ENCODE peak calls at places on chromosome 12, in seven cellular contexts. W is vagina; Z is CD4-positive, alpha-beta memory T cell; Q is ovary; S is uterus; T is ascending aorta; L is AG04450. N is an unnamed sample. For H3K27me3, the result is how much of the 10 kb centered on the place peaks cover.

GRCh38 chr12:113061061-113061694 is 4.6 kb downstream of the DTX1 start:
- DNase-seq in W (no peak), Z (no peak), L (no peak), Q (no peak), S (no peak), T (no peak), N (no peak)

GRCh38 chr12:71233083-71233482 is 75.3 kb upstream of the TSPAN8 start:
- DNase-seq in L (no peak), Z (no peak), Q (no peak), T (no peak), S (no peak), W (no peak), N (no peak)

GRCh38 chr12:1533205-1533601 is 61.2 kb downstream of the FBXL14 start:
- DNase-seq in W (no peak), L (no peak), Z (peak), T (no peak), S (no peak), Q (no peak), N (no peak)

GRCh38 chr12:64675795-64676194 is 65.5 kb downstream of the RASSF3 start:
- DNase-seq in Q (no peak), L (no peak), Z (no peak), S (no peak), W (no peak), T (peak), N (peak)

GRCh38 chr12:9787340-9787737 is 26.6 kb upstream of the CD69 start:
- DNase-seq in Q (no peak), Z (no peak), W (no peak), L (no peak), S (no peak), T (no peak), N (peak)

GRCh38 chr12:19234171-19234704 is 104.7 kb downstream of the PLEKHA5 start:
- DNase-seq in W (no peak), T (no peak), Q (no peak), Z (no peak), L (no peak), S (no peak), N (no peak)

GRCh38 chr12:25699454-25699853 is 146.4 kb upstream of the LMNTD1 start:
- DNase-seq in Z (no peak), S (no peak), Q (no peak), T (no peak), L (no peak), W (no peak), N (no peak)

GRCh38 chr12:102847131-102847530 is 69.9 kb downstream of the PAH start:
- DNase-seq in T (no peak), Q (no peak), L (no peak), S (no peak), Z (no peak), W (no peak), N (no peak)

GRCh38 chr12:32249701-32250270 is 143.1 kb downstream of the BICD1 start:
- DNase-seq in Z (no peak), S (no peak), Q (no peak), L (no peak), T (no peak), W (no peak), N (no peak)

GRCh38 chr12:23098110-23099049 is 473.4 kb downstream of the ETNK1 start:
- DNase-seq in L (no peak), Z (no peak), S (no peak), Q (no peak), W (no peak), T (no peak), N (no peak)

GRCh38 chr12:32877670-32878459 is 18.7 kb downstream of the PKP2 start:
- DNase-seq in Q (no peak), L (no peak), Z (no peak), S (no peak), T (no peak), W (no peak), N (no peak)

GRCh38 chr12:66241061-66242043 is 52.3 kb downstream of the IRAK3 start:
- DNase-seq in T (no peak), W (no peak), S (no peak), L (peak), Q (no peak), Z (no peak), N (no peak)

GRCh38 chr12:11877102-11877826 is 193.5 kb upstream of the BCL2L14 start:
- DNase-seq in S (no peak), Z (no peak), Q (no peak), T (no peak), W (no peak), L (no peak), N (no peak)

GRCh38 chr12:2924019-2924418 is 33.3 kb downstream of the TULP3 start:
- DNase-seq in S (no peak), W (no peak), Q (no peak), Z (no peak), L (no peak), T (no peak), N (no peak)

DNA sequence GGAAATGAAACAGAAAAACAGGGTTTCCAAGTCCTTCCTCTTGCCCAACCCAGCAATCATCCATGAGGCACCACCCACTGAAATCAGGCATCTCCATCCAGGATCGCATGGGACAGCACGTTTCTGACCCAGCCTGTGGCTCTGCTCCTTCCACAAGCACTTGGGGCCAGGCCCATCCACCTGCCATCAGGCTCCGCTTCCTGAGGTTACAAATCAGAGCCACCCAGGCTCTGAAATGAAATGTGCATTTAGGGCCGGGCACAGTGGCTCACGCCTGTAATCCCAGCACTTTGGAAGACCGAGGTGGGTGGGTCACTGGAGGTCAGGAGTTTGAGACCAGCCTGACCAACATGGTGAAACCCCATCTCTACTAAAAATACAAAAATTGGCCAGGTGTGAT is 717 bp upstream of the KRT78 start:
- DNase-seq in Q (no peak), W (no peak), T (no peak), Z (no peak), S (no peak), L (no peak), N (no peak)
- H3K4me3 ChIP-seq in Q (no peak), W (no peak), T (no peak), Z (no peak), S (no peak), L (no peak), N (no peak)

GRCh38 chr12:107684029-107684790 is 1.4 kb upstream of the PWP1 start:
- DNase-seq in L (no peak), W (no peak), Z (no peak), S (no peak), T (no peak), Q (no peak), N (peak)
- H3K27ac ChIP-seq in L (no peak), W (no peak), Z (no peak), S (no peak), T (no peak), Q (no peak), N (no peak)

DNA sequence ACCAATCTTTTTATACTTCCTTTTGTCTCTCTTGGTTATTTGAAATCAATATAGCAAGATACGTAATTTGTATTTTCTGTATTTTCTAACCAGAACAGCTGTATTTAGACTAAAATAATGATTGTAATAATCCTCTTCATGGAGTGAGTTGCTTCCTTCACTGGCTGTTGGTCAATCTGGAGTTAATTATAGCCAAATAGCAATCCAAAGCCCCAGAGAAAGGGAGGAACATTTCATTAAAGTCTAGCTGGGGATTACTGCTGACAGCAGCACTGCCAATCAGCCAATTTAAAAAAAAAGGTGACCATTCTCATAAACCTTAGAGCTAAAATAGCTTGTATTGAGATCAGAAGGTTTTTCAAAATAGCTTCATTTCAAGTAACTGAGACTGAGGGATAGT is 118.0 kb downstream of the TRHDE start:
- DNase-seq in L (no peak), Q (no peak), Z (no peak), W (no peak), T (no peak), S (no peak), N (no peak)
- H3K27me3 ChIP-seq in L (under half), Q (under half), Z (under half), W (under half), T (under half), S (under half), N (under half)

GRCh38 chr12:106113042-106113441 is 25.7 kb downstream of the NUAK1 start:
- DNase-seq in W (no peak), S (no peak), T (no peak), Q (no peak), Z (no peak), L (no peak), N (peak)
- H3K4me3 ChIP-seq in W (no peak), S (no peak), T (no peak), Q (no peak), Z (no peak), L (no peak), N (no peak)

DNA sequence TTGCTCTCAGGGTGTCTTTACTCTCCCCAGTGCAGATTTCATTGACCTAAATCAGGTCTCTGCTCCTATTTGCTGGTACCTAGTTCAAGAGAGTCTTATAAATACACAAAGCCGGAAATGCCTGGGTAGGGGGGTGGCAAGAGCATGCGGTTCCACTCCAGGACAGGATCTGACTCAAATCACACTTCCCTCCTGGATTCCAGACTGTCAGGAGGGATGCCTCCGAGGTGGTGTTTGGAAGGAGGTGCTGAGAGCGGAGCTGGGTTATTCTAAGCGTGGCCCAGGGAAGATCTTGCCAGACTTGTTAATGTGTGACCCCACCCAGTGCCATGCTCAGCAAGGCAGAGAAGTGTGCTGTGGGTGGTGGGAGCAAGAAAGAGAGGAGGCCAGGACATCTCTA is 49.8 kb downstream of the B4GALNT3 start:
- DNase-seq in S (no peak), Z (no peak), W (no peak), T (no peak), L (no peak), Q (no peak), N (no peak)
- H3K27ac ChIP-seq in S (no peak), Z (no peak), W (no peak), T (no peak), L (no peak), Q (no peak), N (no peak)

DNA sequence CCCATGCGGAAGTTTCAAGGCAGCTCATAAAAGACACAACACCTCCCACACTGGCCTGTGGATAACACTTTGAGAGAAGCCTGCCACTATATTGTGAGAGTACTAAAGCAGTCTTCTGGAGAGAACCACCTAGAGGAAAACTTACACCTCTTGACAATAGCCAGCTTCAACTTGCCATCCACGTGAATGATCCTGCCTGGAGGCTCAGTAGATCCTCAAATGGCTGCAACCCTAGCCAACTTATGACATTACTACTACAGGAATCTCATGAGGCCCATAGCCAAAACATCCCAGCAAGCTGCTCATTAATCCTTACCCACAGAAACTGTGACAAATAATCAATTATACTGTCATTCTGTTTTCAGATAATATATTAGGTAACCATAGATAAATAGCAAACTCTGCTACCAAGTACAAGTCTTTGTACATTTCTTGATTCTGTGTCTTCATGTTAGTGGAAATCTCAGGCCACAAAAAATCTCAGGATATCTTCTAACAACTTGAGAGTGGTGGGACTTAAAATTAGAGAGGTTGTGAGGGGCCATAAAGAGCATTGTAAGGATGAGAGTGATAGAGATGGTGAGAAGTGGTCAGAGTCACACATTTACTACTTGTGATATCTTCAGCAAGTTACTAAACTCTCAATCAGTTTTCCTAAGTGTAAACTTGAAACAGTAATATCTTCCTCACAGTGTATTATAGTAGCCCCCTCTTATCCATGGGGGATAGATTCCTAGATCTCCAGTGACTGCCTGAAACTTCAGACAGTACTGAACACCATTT is 368.0 kb downstream of the C12orf50 start:
- DNase-seq in W (no peak), S (no peak), Q (no peak), Z (no peak), T (no peak), L (no peak), N (no peak)
- H3K27me3 ChIP-seq in W (under half), S (under half), Q (under half), Z (under half), T (under half), L (under half), N (under half)

N was measured in SJSA1.